ENCODE peak calls at places on chromosome 22, in four cellular contexts. D, B, M and N are unnamed samples.
A peak's percentile ranks its signal among the peaks of the same experiment; 100 is the strongest.

GRCh38 chr22:17647996-17648395 is 9.4 kb downstream of the BCL2L13 start:
- DNase-seq in B (no peak), M (no peak), D (no peak), N (no peak)

GRCh38 chr22:48318173-48318572 is 1509.5 kb downstream of the BRD1 start:
- DNase-seq in M (no peak), D (no peak), B (no peak), N (no peak)

GRCh38 chr22:19304547-19304946 is 13.0 kb upstream of the CLTCL1 start:
- DNase-seq in M (no peak), D (no peak), B (no peak), N (no peak)

GRCh38 chr22:19470010-19470409 is 9.0 kb downstream of the UFD1 start:
- DNase-seq in B (no peak), M (no peak), D (no peak), N (no peak)

GRCh38 chr22:20792221-20792965 is 18.5 kb downstream of the SERPIND1 start:
- DNase-seq in B (no peak), D (no peak), M (no peak), N (no peak)

GRCh38 chr22:30290679-30291333 is 1.5 kb upstream of the CASTOR1 start:
- DNase-seq in M (no peak), D (peak; percentile 62), B (peak; percentile 90), N (peak; percentile 92)

GRCh38 chr22:24444729-24445466 is 17.5 kb downstream of the ADORA2A start:
- DNase-seq in B (no peak), M (no peak), D (no peak), N (no peak)

GRCh38 chr22:35872451-35872850 is 154.8 kb downstream of the APOL5 start:
- DNase-seq in D (no peak), B (no peak), M (no peak), N (no peak)

GRCh38 chr22:49201046-49201970 is 626.4 kb downstream of the BRD1 start:
- DNase-seq in M (no peak), B (no peak), D (no peak), N (no peak)

GRCh38 chr22:31612891-31613285 is 49.1 kb downstream of the PISD start:
- DNase-seq in D (no peak), M (no peak), B (no peak), N (no peak)

GRCh38 chr22:20606784-20607128 is 99.3 kb downstream of the MED15 start:
- DNase-seq in M (no peak), B (no peak), D (no peak), N (no peak)

GRCh38 chr22:17569971-17570511 is 6.7 kb downstream of the SLC25A18 start:
- DNase-seq in D (peak; percentile 17), M (no peak), B (no peak), N (no peak)

GRCh38 chr22:17098379-17098819 is 13.6 kb downstream of the IL17RA start:
- DNase-seq in B (no peak), M (no peak), D (no peak), N (no peak)

GRCh38 chr22:48894804-48895250 is 932.8 kb downstream of the BRD1 start:
- DNase-seq in M (no peak), B (no peak), D (no peak), N (no peak)

GRCh38 chr22:48889209-48889830 is 938.4 kb downstream of the BRD1 start:
- DNase-seq in D (no peak), M (no peak), B (no peak), N (no peak)

GRCh38 chr22:21760640-21761039 is 25.0 kb upstream of the YPEL1 start:
- DNase-seq in B (no peak), D (peak; percentile 8), M (peak; percentile 54), N (no peak)

GRCh38 chr22:44199866-44200265 is 19.1 kb downstream of the PARVG start:
- DNase-seq in B (no peak), M (no peak), D (no peak), N (no peak)

GRCh38 chr22:20569059-20570058 is 61.9 kb downstream of the MED15 start:
- DNase-seq in D (peak; percentile 90), B (peak; percentile 72), M (no peak), N (peak; percentile 88)

GRCh38 chr22:17198188-17199130 is 20.8 kb downstream of the ADA2 start:
- DNase-seq in B (no peak), M (no peak), D (no peak), N (no peak)

GRCh38 chr22:35561796-35562526 is 21.3 kb downstream of the RASD2 start:
- DNase-seq in D (peak; percentile 31), B (no peak), M (no peak), N (no peak)

GRCh38 chr22:40498454-40499186 is 128.2 kb downstream of the SGSM3 start:
- DNase-seq in D (peak; percentile 95), M (no peak), B (no peak), N (no peak)

GRCh38 chr22:43094085-43094484 is 4.9 kb upstream of the TTLL1 start:
- DNase-seq in M (no peak), B (no peak), D (peak; percentile 84), N (no peak)
- TF ChIP-seq CTCF in M (no peak), B (no peak), D (peak; percentile 37), N (no peak)

GRCh38 chr22:26891431-26891830 is 234.0 kb downstream of the MIAT start:
- DNase-seq in M (no peak), B (no peak), D (no peak), N (peak; percentile 11)

GRCh38 chr22:26889794-26890193 is 232.4 kb downstream of the MIAT start:
- DNase-seq in D (no peak), M (no peak), B (no peak), N (no peak)

GRCh38 chr22:26888887-26889286 is 231.5 kb downstream of the MIAT start:
- DNase-seq in B (no peak), D (no peak), M (no peak), N (no peak)

GRCh38 chr22:26892401-26893033 is 235.1 kb downstream of the MIAT start:
- DNase-seq in B (no peak), M (no peak), D (no peak), N (peak; percentile 56)

DNA sequence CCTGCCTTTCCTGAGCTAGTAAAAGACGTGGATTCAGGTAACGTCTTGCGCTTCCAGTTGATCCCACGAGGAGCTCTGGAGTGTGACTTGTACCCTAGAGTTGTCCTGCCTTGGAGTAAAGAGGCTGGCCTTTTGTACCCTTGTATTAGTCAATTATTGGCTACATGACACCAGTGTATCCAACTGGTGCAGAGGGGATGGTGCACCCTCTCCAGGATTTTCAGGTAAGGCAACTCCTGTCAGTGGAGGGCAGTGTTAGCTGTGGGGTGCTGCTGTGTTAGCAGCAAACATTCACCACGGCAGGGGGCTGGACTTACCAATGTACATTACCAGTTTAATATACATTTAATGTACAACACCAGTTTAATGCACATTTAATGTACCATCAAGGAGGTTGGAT is 233.5 kb downstream of the MIAT start:
- DNase-seq in B (no peak), M (no peak), D (peak; percentile 1), N (peak; percentile 3)
- H3K4me1 ChIP-seq in B (no peaks in the 10 kb centered on the region), M (no peaks in the 10 kb centered on the region), D (peaks cover 14% of the 10 kb centered on the region), N (peaks cover 12% of the 10 kb centered on the region)

GRCh38 chr22:46931881-46932280 is 169.4 kb downstream of the TBC1D22A start:
- DNase-seq in M (no peak), B (no peak), D (peak; percentile 2), N (no peak)

GRCh38 chr22:46933040-46933439 is 170.6 kb downstream of the TBC1D22A start:
- DNase-seq in M (no peak), B (no peak), D (no peak), N (no peak)

GRCh38 chr22:46929689-46930225 is 167.3 kb downstream of the TBC1D22A start:
- DNase-seq in M (no peak), D (no peak), B (no peak), N (no peak)

GRCh38 chr22:46933526-46933925 is 171.1 kb downstream of the TBC1D22A start:
- DNase-seq in B (no peak), D (no peak), M (no peak), N (no peak)

DNA sequence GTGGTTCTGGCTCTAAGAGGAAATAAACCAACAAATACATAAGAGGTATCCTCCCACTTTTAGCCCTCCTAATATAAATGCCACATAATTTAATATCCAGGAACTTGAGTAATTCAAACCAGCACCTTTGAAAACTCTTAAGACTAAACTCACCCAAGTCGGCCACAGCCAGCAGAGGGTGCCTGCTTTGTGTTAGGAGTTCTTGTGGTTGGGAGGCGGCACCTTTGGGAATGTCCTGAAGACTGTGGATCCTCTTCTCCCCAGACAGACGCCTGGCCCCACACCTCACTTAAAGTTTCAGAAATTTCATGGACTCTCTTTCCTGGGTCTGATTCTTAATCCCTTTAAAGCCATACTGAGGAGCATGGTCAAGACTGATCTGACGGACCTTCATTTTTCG is 169.0 kb downstream of the TBC1D22A start:
- DNase-seq in B (no peak), D (peak; percentile 36), M (no peak), N (no peak)
- TF ChIP-seq CTCF in B (no peak), D (peak; percentile 42), M (no peak), N (no peak)

GRCh38 chr22:45318558-45319318 is 9.0 kb downstream of the FAM118A start:
- DNase-seq in M (no peak), D (no peak), B (peak; percentile 48), N (no peak)
- H3K4me1 ChIP-seq in M (peaks cover 6% of the 10 kb centered on the region), D (no peaks in the 10 kb centered on the region), B (no peaks in the 10 kb centered on the region), N (peaks cover 11% of the 10 kb centered on the region)

GRCh38 chr22:28314959-28315358 is 364.7 kb downstream of the TTC28 start:
- DNase-seq in D (no peak), M (no peak), B (no peak), N (no peak)

GRCh38 chr22:28310299-28310698 is 369.3 kb downstream of the TTC28 start:
- DNase-seq in D (no peak), M (no peak), B (no peak), N (no peak)

GRCh38 chr22:28316014-28316413 is 363.6 kb downstream of the TTC28 start:
- DNase-seq in B (no peak), D (no peak), M (no peak), N (no peak)
- TF ChIP-seq CTCF in B (no peak), D (no peak), M (no peak), N (no peak)

DNA sequence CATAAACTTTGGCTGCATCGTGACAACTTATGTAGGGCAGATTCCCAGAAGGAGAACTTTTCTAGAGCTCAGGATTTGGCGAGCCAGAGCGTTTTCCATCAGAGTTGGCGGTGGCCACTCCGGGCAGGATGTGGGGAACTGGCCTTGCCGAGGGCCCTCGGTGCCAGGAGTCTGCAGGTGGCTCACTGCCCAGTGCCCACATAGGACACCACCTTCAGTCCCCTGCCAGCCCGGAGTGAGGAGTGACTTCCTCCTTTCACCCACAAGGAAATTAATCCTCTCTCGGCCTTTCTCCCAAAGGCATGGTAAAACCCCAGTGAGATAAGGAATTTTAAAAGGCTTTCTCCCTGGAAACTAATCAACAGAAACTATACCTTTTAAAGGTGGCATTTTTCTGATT is 1.6 kb upstream of the LGALS2 start:
- DNase-seq in M (no peak), D (peak; percentile 54), B (no peak), N (peak; percentile 62)
- H3K4me1 ChIP-seq in M (no peaks in the 10 kb centered on the region), D (peaks cover 10% of the 10 kb centered on the region), B (no peaks in the 10 kb centered on the region), N (no peaks in the 10 kb centered on the region)

DNA sequence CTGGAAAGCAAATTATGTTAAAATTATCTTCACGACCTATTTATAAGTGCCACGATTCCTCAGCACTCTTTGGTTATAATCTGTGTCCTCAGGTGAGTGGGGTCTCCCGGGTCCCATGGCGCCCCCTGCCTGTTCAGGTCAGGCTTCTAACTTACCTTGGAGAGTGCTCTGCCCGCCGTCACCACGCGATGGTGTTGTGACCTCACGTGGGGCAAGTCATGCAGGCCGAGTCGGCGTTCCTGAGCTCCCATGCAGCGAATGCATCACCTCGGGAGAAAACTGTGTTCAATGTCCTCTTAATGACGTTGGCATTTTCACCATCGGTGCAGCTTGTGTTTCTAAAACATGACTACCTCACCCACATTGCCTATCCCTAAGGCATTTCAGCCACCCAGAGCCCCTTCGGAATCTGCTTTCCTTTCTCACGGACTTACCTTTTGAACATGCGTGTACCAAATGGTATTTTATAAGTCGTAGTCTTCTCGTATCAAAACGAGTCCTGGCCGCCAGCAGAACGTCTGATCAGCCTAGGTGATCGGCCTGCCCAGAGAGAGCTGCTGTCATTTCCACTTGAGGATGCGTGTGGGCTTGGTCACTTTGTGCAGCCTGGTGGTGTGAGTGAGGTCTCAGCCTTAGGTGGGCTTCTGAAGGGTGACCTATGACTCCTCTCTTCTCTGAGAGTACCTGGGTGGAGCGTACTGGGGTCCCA is 64.8 kb downstream of the TBC1D22A start:
- DNase-seq in D (no peak), B (no peak), M (no peak), N (no peak)
- TF ChIP-seq CTCF in D (peak; percentile 40), B (no peak), M (no peak), N (no peak)